ENCODE peak calls at places on chromosomes 1 and 21, in nine cellular contexts. C, Z, E, V, W, J, M, S and O are unnamed samples.

GRCh38 chr1:113684153-113684541 is 75.1 kb downstream of the PHTF1 start:
- DNase-seq in C (no peak), Z (no peak), E (peak), V (peak), W (peak), J (no peak), M (peak), S (no peak), O (no peak)

GRCh38 chr1:109484519-109484975 is 842 bp downstream of the ATXN7L2 start:
- DNase-seq in C (no peak), Z (no peak), E (no peak), V (no peak), W (no peak), J (no peak), M (no peak), S (no peak), O (no peak)

GRCh38 chr1:226061793-226062557 is 541 bp upstream of the H3-3A start:
- DNase-seq in C (no peak), Z (peak), E (peak), V (peak), W (peak), J (no peak), M (peak), S (no peak), O (no peak)

GRCh38 chr1:156076609-156077429 is 5.4 kb downstream of the MEX3A start:
- DNase-seq in C (no peak), Z (no peak), E (peak), V (peak), W (no peak), J (no peak), M (no peak), S (no peak), O (no peak)

GRCh38 chr1:76336951-76337371 is 262.4 kb downstream of the ST6GALNAC3 start:
- DNase-seq in C (no peak), Z (peak), E (peak), V (peak), W (no peak), J (peak), M (peak), S (no peak), O (no peak)

GRCh38 chr1:94805912-94806311 is 14.2 kb upstream of the SLC44A3 start:
- DNase-seq in C (peak), Z (no peak), E (no peak), V (peak), W (no peak), J (no peak), M (peak), S (no peak), O (peak)

GRCh38 chr1:98035587-98035986 is 114.8 kb upstream of the DPYD start:
- DNase-seq in C (no peak), Z (peak), E (no peak), V (peak), W (no peak), J (no peak), M (peak), S (no peak), O (no peak)

GRCh38 chr1:245953876-245954660 is 553.0 kb downstream of the SMYD3 start:
- DNase-seq in C (peak), Z (no peak), E (no peak), V (no peak), W (no peak), J (no peak), M (no peak), S (no peak), O (no peak)

GRCh38 chr1:74388855-74389254 is 123.6 kb downstream of the LRRC53 start:
- DNase-seq in C (no peak), Z (no peak), E (no peak), V (no peak), W (no peak), J (no peak), M (no peak), S (no peak), O (no peak)

GRCh38 chr1:52632732-52633290 is at the start of gene SHISAL2A:
- DNase-seq in C (no peak), Z (peak), E (peak), V (peak), W (no peak), J (no peak), M (no peak), S (no peak), O (no peak)

GRCh38 chr1:164716992-164717703 is 158.2 kb downstream of the PBX1 start:
- DNase-seq in C (peak), Z (peak), E (no peak), V (no peak), W (no peak), J (no peak), M (peak), S (peak), O (no peak)

GRCh38 chr1:60857851-60858250 is 224.5 kb upstream of the NFIA start:
- DNase-seq in C (no peak), Z (no peak), E (no peak), V (no peak), W (no peak), J (no peak), M (no peak), S (no peak), O (no peak)

GRCh38 chr1:163650624-163651023 is 328.9 kb downstream of the NUF2 start:
- DNase-seq in C (no peak), Z (no peak), E (no peak), V (no peak), W (no peak), J (no peak), M (no peak), S (no peak), O (no peak)

GRCh38 chr1:50368179-50369007 is 54.9 kb downstream of the DMRTA2 start:
- DNase-seq in C (peak), Z (no peak), E (no peak), V (peak), W (no peak), J (no peak), M (peak), S (no peak), O (no peak)

GRCh38 chr1:65230741-65231439 is 78.5 kb upstream of the DNAJC6 start:
- DNase-seq in C (peak), Z (no peak), E (no peak), V (no peak), W (no peak), J (no peak), M (no peak), S (no peak), O (no peak)

GRCh38 chr1:234731371-234732085 is 121.5 kb upstream of the IRF2BP2 start:
- DNase-seq in C (no peak), Z (peak), E (no peak), V (peak), W (no peak), J (peak), M (peak), S (peak), O (no peak)

GRCh38 chr1:168893359-168893791 is 164.4 kb upstream of the DPT start:
- DNase-seq in C (no peak), Z (no peak), E (no peak), V (peak), W (peak), J (no peak), M (no peak), S (no peak), O (no peak)

GRCh38 chr1:247401310-247402098 is 14.5 kb upstream of the NLRP3 start:
- DNase-seq in C (no peak), Z (no peak), E (no peak), V (no peak), W (no peak), J (no peak), M (no peak), S (no peak), O (no peak)

GRCh38 chr1:226403522-226404034 is 4.3 kb downstream of the PARP1 start:
- DNase-seq in C (no peak), Z (peak), E (no peak), V (no peak), W (no peak), J (no peak), M (peak), S (no peak), O (no peak)

GRCh38 chr1:226125097-226125630 is 61.4 kb downstream of the ACBD3 start:
- DNase-seq in C (peak), Z (peak), E (peak), V (peak), W (peak), J (no peak), M (peak), S (peak), O (peak)

GRCh38 chr1:94056171-94056570 is 64.8 kb downstream of the ABCA4 start:
- DNase-seq in C (no peak), Z (no peak), E (no peak), V (no peak), W (no peak), J (no peak), M (no peak), S (no peak), O (no peak)

GRCh38 chr1:65149391-65149729 is 1.4 kb downstream of the AK4 start:
- DNase-seq in C (no peak), Z (no peak), E (no peak), V (no peak), W (no peak), J (no peak), M (no peak), S (no peak), O (no peak)

GRCh38 chr1:67747667-67748066 is 62.7 kb downstream of the GADD45A start:
- DNase-seq in C (no peak), Z (peak), E (no peak), V (no peak), W (no peak), J (no peak), M (peak), S (no peak), O (no peak)

GRCh38 chr1:99681583-99681982 is 35.7 kb downstream of the PALMD start:
- DNase-seq in C (no peak), Z (no peak), E (no peak), V (no peak), W (no peak), J (no peak), M (no peak), S (no peak), O (no peak)

GRCh38 chr1:164477336-164477735 is 81.6 kb upstream of the PBX1 start:
- DNase-seq in C (no peak), Z (no peak), E (no peak), V (no peak), W (no peak), J (no peak), M (no peak), S (no peak), O (no peak)

GRCh38 chr1:107803579-107803978 is 161.4 kb downstream of the VAV3 start:
- DNase-seq in C (no peak), Z (no peak), E (no peak), V (no peak), W (no peak), J (no peak), M (no peak), S (no peak), O (no peak)

GRCh38 chr1:41274827-41275519 is 32.9 kb upstream of the SCMH1 start:
- DNase-seq in C (no peak), Z (no peak), E (no peak), V (no peak), W (no peak), J (peak), M (no peak), S (no peak), O (no peak)

GRCh38 chr21:15788847-15789548 is 59.2 kb downstream of the USP25 start:
- DNase-seq in C (no peak), Z (peak), E (no peak), V (peak), W (no peak), J (peak), M (peak), S (no peak), O (no peak)

GRCh38 chr1:240993004-240993403 is 364.0 kb downstream of the RGS7 start:
- DNase-seq in C (no peak), Z (no peak), E (no peak), V (no peak), W (no peak), J (no peak), M (no peak), S (no peak), O (no peak)

GRCh38 chr1:12001249-12001917 is 17.9 kb upstream of the MIIP start:
- DNase-seq in C (peak), Z (no peak), E (no peak), V (peak), W (no peak), J (peak), M (peak), S (no peak), O (peak)

GRCh38 chr1:156104065-156104810 is 10.3 kb upstream of the LMNA start:
- DNase-seq in C (no peak), Z (peak), E (peak), V (peak), W (peak), J (peak), M (peak), S (no peak), O (no peak)

GRCh38 chr1:90778487-90778886 is 61.4 kb upstream of the BARHL2 start:
- DNase-seq in C (no peak), Z (no peak), E (no peak), V (no peak), W (no peak), J (no peak), M (no peak), S (no peak), O (no peak)

GRCh38 chr1:67978988-67979516 is 71.4 kb downstream of the DIRAS3 start:
- DNase-seq in C (no peak), Z (peak), E (no peak), V (peak), W (no peak), J (no peak), M (peak), S (no peak), O (no peak)

GRCh38 chr1:5374176-5374575 is 618.0 kb downstream of the NPHP4 start:
- DNase-seq in C (no peak), Z (no peak), E (no peak), V (no peak), W (no peak), J (no peak), M (no peak), S (no peak), O (no peak)

GRCh38 chr1:183736391-183736790 is 68.5 kb upstream of the RGL1 start:
- DNase-seq in C (no peak), Z (no peak), E (no peak), V (no peak), W (no peak), J (no peak), M (no peak), S (no peak), O (no peak)

GRCh38 chr1:26132825-26133167 is 21.2 kb downstream of the PDIK1L start:
- DNase-seq in C (no peak), Z (no peak), E (no peak), V (no peak), W (no peak), J (no peak), M (no peak), S (no peak), O (no peak)

GRCh38 chr1:86224651-86225050 is 68.1 kb upstream of the COL24A1 start:
- DNase-seq in C (no peak), Z (no peak), E (no peak), V (no peak), W (no peak), J (no peak), M (no peak), S (no peak), O (no peak)
- H3K4me3 ChIP-seq in C (no peak), Z (no peak), E (no peak), V (no peak), W (no peak), J (no peak), M (no peak), S (no peak), O (no peak)

DNA sequence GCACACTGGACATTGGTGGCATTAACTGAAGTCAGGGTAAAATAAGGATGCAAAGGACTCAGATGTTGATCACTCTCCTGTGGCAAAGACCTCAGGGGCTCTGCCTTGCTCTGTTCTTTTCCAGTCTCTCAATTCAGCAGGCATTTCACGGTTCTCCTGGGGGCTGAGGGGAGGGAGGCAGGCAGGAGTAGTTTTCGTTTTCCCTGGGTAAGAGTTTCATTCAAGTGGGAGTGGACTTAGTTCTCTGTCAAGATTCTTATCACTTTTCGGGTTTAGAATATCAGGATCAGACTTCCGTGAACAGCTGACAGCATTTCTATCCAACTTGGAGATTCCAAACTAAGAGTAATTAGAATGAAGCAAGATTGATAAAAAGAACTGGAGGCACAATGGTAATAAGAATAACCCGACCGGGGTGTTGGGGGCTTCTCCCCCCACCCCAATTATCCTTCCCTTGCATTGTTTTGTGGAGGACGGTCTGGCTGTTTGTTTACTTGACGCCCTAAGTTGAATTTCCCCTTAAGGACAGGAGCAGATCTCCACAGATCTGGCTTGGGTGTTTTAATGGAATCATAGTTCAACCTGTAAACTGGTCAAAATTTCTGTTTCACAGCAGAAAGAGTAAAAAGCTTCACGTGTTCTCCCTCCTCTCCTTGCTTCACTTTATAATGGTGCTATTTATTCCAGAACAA is 2.4 kb upstream of the ATF3 start:
- DNase-seq in C (no peak), Z (no peak), E (no peak), V (no peak), W (no peak), J (no peak), M (no peak), S (no peak), O (no peak)
- H3K4me3 ChIP-seq in C (peak), Z (no peak), E (peak), V (no peak), W (peak), J (no peak), M (no peak), S (peak), O (no peak)

GRCh38 chr1:16153999-16154673 is 1.7 kb downstream of the EPHA2 start:
- DNase-seq in C (no peak), Z (no peak), E (no peak), V (no peak), W (no peak), J (no peak), M (no peak), S (no peak), O (no peak)

GRCh38 chr1:16156848-16157495 is 1.1 kb upstream of the EPHA2 start:
- DNase-seq in C (no peak), Z (peak), E (peak), V (no peak), W (no peak), J (no peak), M (no peak), S (no peak), O (no peak)

GRCh38 chr1:16158025-16158424 is 2.2 kb upstream of the EPHA2 start:
- DNase-seq in C (no peak), Z (no peak), E (no peak), V (no peak), W (no peak), J (no peak), M (no peak), S (no peak), O (peak)

GRCh38 chr1:16153110-16153998 is 2.5 kb downstream of the EPHA2 start:
- DNase-seq in C (no peak), Z (no peak), E (no peak), V (no peak), W (no peak), J (no peak), M (no peak), S (no peak), O (no peak)

DNA sequence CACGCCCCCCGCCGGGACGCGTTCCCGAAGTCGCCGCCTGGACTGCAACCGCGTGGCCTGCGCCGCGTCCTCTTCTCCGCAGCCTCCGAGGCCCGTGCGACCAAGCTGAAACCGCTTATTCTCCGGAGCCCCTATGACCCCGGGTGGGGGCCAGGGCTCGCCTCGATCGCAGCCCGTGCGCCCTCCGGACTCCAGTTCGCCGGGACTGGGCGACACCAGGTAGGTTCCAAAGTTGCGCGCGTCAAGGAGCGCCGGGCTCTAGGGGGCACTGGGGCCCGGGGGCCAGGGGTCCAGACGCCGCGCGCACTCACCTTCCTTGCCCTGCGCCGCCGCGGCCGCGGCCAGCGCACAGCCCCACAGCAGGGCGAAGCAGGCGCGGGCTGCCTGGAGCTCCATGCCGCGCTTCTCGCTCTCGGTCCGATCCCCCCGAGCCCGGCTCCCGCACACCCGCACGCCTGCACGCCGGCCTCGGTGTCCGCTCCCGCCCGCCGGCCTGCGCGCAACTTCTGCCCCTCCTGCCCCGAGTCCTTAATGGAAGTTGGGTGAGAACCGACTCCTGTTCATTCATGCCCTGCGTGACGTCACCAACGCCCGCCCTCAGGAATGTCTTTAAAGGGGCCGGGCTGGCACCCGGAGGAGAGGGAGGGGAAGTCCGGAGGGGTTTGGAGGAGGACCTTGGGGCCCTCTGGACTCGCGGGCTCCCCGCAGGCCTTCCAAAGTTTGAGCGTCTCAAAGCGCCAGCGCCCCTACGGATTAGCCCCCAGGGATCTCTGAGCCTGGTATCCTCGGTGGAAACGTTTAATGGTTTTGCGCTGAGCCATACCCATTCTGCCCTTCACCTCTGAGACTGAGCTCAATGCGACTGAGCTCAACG is at the start of gene EPHA2:
- DNase-seq in C (no peak), Z (peak), E (peak), V (peak), W (peak), J (no peak), M (peak), S (no peak), O (no peak)
- H3K4me3 ChIP-seq in C (no peak), Z (peak), E (peak), V (peak), W (peak), J (peak), M (peak), S (peak), O (no peak)

DNA sequence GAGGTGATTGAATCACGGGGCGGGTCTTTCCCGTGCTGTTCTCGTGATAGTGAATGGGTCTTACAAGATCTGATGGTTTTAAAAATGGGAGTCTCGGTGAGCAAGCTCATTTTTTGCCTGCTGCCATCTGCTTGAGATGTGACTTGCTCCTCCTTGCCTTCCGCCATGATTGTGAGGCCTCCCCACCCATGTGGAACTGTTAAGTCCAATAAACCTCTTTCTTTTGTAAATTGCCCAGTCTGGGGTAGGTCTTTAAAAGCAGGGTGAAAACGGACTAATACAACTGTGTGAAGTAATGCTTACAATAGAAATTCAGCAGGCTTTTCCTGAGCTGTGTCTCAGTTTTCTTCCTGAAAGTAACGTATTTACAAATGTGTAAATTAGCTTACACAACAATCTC is 377.2 kb downstream of the SIPA1L2 start:
- DNase-seq in C (no peak), Z (no peak), E (no peak), V (no peak), W (no peak), J (no peak), M (no peak), S (no peak), O (no peak)
- H3K4me3 ChIP-seq in C (no peak), Z (no peak), E (no peak), V (no peak), W (no peak), J (no peak), M (no peak), S (no peak), O (no peak)